ENCODE peak calls at places on chromosomes 1 and 21, in four cellular contexts. One of them, this sample, is unnamed.

GRCh38 chr1:39900662-39901485 is 843 bp downstream of the MYCL start:
- DNase-seq in choroid plexus epithelial cell: no peak
- DNase-seq in left ventricle myocardium inferior: peak
- DNase-seq in fibroblast of lung: no peak
- DNase-seq in this sample: peak

GRCh38 chr21:41488080-41488479 is 19.9 kb downstream of the TMPRSS2 start:
- DNase-seq in choroid plexus epithelial cell: no peak
- DNase-seq in left ventricle myocardium inferior: no peak
- DNase-seq in fibroblast of lung: no peak
- DNase-seq in this sample: no peak

GRCh38 chr1:17427696-17428660 is 11.5 kb downstream of the RCC2 start:
- DNase-seq in choroid plexus epithelial cell: no peak
- DNase-seq in left ventricle myocardium inferior: no peak
- DNase-seq in fibroblast of lung: no peak
- DNase-seq in this sample: no peak

GRCh38 chr1:165903672-165904071 is 76.3 kb downstream of the UCK2 start:
- DNase-seq in choroid plexus epithelial cell: peak
- DNase-seq in left ventricle myocardium inferior: no peak
- DNase-seq in fibroblast of lung: peak
- DNase-seq in this sample: peak

GRCh38 chr1:39048745-39049370 is 22.7 kb downstream of the NDUFS5 start:
- DNase-seq in choroid plexus epithelial cell: no peak
- DNase-seq in left ventricle myocardium inferior: no peak
- DNase-seq in fibroblast of lung: peak
- DNase-seq in this sample: no peak

GRCh38 chr1:44113095-44113609 is 5.5 kb upstream of the KLF17 start:
- DNase-seq in choroid plexus epithelial cell: peak
- DNase-seq in left ventricle myocardium inferior: no peak
- DNase-seq in fibroblast of lung: peak
- DNase-seq in this sample: no peak

GRCh38 chr1:162361349-162361748 is 15.3 kb downstream of the SPATA46 start:
- DNase-seq in choroid plexus epithelial cell: no peak
- DNase-seq in left ventricle myocardium inferior: no peak
- DNase-seq in fibroblast of lung: no peak
- DNase-seq in this sample: no peak

GRCh38 chr1:55854911-55855310 is 639.7 kb upstream of the USP24 start:
- DNase-seq in choroid plexus epithelial cell: peak
- DNase-seq in left ventricle myocardium inferior: no peak
- DNase-seq in fibroblast of lung: peak
- DNase-seq in this sample: no peak

GRCh38 chr1:154157520-154158306 is 2.8 kb upstream of the NUP210L start:
- DNase-seq in choroid plexus epithelial cell: peak
- DNase-seq in left ventricle myocardium inferior: no peak
- DNase-seq in fibroblast of lung: peak
- DNase-seq in this sample: peak

DNA sequence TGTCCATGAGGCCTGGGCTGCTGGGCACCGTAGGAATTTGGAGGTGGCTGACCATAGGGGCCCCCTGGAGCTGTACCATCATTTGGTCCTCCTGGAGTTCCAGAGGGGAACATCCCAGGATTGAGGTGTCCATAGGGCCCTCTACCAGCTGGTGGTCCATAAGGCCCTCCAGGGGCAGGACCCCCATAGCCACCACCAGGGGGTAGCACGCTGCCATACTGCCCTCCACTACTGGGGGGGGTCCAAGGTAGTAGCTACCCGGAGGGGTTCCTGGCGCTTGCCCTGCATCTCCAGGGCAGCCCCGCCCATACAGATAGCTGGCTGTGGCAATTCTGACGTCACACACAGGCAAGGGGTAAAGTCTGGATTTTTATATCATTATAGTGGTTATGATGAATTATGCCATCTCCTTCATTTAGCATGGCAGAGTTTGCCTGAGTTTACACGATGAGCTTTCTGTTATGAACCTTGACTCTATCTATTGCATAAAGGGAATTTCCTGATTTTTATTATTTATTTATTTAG is 13.2 kb downstream of the MDM4 start:
- DNase-seq in choroid plexus epithelial cell: no peak
- DNase-seq in left ventricle myocardium inferior: no peak
- DNase-seq in fibroblast of lung: no peak
- DNase-seq in this sample: no peak
- TF ChIP-seq CTCF in choroid plexus epithelial cell: peak
- TF ChIP-seq CTCF in left ventricle myocardium inferior: no peak
- TF ChIP-seq CTCF in fibroblast of lung: no peak
- TF ChIP-seq CTCF in this sample: no peak

GRCh38 chr1:160629286-160630210 is 17.3 kb downstream of the SLAMF1 start:
- DNase-seq in choroid plexus epithelial cell: no peak
- DNase-seq in left ventricle myocardium inferior: peak
- DNase-seq in fibroblast of lung: no peak
- DNase-seq in this sample: no peak
- H3K4me3 ChIP-seq in choroid plexus epithelial cell: no peak
- H3K4me3 ChIP-seq in left ventricle myocardium inferior: no peak
- H3K4me3 ChIP-seq in fibroblast of lung: no peak
- H3K4me3 ChIP-seq in this sample: no peak

DNA sequence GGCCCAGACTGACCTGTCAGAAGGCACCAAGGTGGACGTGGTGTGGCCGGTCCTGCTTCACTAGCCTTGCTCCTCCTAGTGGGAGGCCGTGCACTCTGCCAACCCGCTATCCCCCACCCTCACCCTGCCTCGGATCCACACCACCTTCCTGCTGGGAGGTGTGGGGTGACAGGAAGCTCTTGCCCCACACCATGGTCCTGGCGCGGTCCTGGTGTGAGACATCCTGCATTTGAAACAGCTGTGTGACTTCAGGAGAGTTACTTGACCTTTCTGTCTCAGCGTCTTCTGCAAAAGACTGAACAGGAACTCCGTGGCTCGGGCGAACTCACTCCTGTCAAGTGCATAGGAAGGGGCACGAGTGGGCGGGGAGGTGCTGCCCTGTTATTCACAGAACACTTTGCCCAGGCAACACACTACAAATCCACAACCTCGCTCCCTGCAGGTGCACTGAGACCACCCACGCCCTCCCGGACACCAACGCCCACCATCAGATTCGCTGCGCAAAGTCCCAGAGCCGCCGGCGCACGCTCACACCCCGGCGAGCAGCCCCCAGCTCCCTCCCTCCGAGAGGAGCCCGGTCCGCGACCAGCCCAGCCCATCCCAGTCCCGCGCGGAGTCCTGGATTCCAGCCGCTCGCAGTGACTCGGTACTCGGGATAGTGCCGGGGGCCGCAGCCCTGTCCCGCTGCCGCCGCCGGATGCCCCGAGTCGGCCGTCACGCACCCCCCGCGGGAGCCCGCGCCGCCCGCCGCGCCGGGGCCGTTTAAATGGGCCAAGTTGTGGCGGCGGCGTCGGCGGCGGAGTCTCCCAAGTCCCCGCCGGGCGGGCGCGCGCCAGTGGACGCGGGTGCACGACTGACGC is at the start of gene SAMD11:
- DNase-seq in choroid plexus epithelial cell: peak
- DNase-seq in left ventricle myocardium inferior: peak
- DNase-seq in fibroblast of lung: peak
- DNase-seq in this sample: peak
- TF ChIP-seq CTCF in choroid plexus epithelial cell: no peak
- TF ChIP-seq CTCF in left ventricle myocardium inferior: no peak
- TF ChIP-seq CTCF in fibroblast of lung: no peak
- TF ChIP-seq CTCF in this sample: no peak

DNA sequence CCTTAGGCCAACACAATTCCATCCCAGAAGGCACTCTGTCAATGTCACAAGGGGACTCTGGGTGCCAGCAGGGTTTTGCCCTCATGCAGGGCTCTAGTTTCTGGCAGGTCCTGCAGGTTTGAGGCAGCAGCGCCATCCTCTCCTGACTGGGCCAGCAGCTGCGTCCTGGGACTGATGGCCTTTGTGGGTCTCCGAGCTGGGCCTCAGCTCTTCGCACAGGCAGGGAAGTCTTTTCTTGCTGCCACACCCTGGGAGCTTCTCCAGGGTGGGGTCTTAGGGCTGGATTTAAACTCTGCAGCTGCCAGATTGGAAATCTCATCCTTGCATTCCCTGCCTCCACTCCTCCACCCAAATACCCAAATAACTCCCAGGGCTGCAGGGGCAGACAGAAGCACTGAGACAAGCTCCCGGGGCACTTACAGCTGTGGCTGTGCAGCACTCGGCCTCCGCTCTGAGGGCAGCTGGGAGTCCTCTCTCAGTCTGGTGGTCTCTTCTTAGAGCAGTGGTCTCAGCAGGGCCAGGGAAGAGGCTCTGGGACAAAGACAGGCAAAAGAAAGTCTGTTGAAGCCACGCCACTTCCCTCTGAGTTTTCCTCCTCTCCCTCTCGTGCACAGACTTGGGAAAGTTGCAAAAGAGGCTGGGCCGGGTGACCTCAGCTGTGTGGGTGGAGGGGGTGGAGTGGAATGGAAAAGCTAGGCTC is at the start of gene RAB7B:
- DNase-seq in choroid plexus epithelial cell: peak
- DNase-seq in left ventricle myocardium inferior: peak
- DNase-seq in fibroblast of lung: peak
- DNase-seq in this sample: peak
- H3K4me3 ChIP-seq in choroid plexus epithelial cell: peak
- H3K4me3 ChIP-seq in left ventricle myocardium inferior: peak
- H3K4me3 ChIP-seq in fibroblast of lung: no peak
- H3K4me3 ChIP-seq in this sample: peak

GRCh38 chr1:209611771-209612570 is 28.5 kb downstream of the CAMK1G start:
- DNase-seq in choroid plexus epithelial cell: no peak
- DNase-seq in left ventricle myocardium inferior: no peak
- DNase-seq in fibroblast of lung: no peak
- DNase-seq in this sample: no peak
- TF ChIP-seq CTCF in choroid plexus epithelial cell: no peak
- TF ChIP-seq CTCF in left ventricle myocardium inferior: no peak
- TF ChIP-seq CTCF in fibroblast of lung: no peak
- TF ChIP-seq CTCF in this sample: no peak